ENCODE peak calls at places on chromosome 3, in five cellular contexts. R is HEK293T, H is NT2/D1, V is HepG2, F is GM12878. I is an unnamed sample.

GRCh38 chr3:69385723-69386483 is at the start of gene FRMD4B:
- DNase-seq in R (peak), V (peak), F (no peak), H (no peak), I (peak)

GRCh38 chr3:100159564-100160153 is 45.4 kb upstream of the FILIP1L start:
- DNase-seq in R (no peak), F (no peak), V (no peak), H (no peak), I (no peak)

GRCh38 chr3:142888099-142888483 is 792 bp downstream of the PCOLCE2 start:
- DNase-seq in H (peak), F (no peak), R (peak), V (no peak), I (no peak)

GRCh38 chr3:86388848-86389247 is 602.1 kb downstream of the VGLL3 start:
- DNase-seq in H (peak), R (peak), V (peak), F (no peak), I (no peak)

GRCh38 chr3:157938154-157938774 is 168.0 kb downstream of the SHOX2 start:
- DNase-seq in V (no peak), H (no peak), F (no peak), R (no peak), I (no peak)

GRCh38 chr3:45029661-45030060 is 3.6 kb downstream of the CLEC3B start:
- DNase-seq in H (no peak), R (no peak), V (no peak), F (no peak), I (no peak)

GRCh38 chr3:50592568-50592967 is 19.0 kb downstream of the CISH start:
- DNase-seq in H (no peak), F (no peak), R (no peak), V (no peak), I (no peak)

GRCh38 chr3:29283297-29283681 is 2.4 kb downstream of the RBMS3 start:
- DNase-seq in H (no peak), R (no peak), V (no peak), F (no peak), I (no peak)

GRCh38 chr3:190117995-190118394 is 2.7 kb downstream of the P3H2 start:
- DNase-seq in F (no peak), R (no peak), V (no peak), H (peak), I (no peak)

GRCh38 chr3:104437891-104438290 is 928.8 kb upstream of the ALCAM start:
- DNase-seq in H (peak), V (no peak), R (no peak), F (no peak), I (no peak)

GRCh38 chr3:107981471-107982111 is 109.2 kb downstream of the CD47 start:
- DNase-seq in V (no peak), H (no peak), R (no peak), F (no peak), I (no peak)

GRCh38 chr3:120908030-120908802 is at the start of gene STXBP5L:
- DNase-seq in V (peak), H (peak), R (peak), F (no peak), I (peak)

GRCh38 chr3:63228677-63229076 is 49.4 kb upstream of the SYNPR start:
- DNase-seq in H (peak), R (peak), F (no peak), V (peak), I (no peak)

GRCh38 chr3:32684029-32684799 is 774 bp upstream of the CNOT10 start:
- DNase-seq in H (no peak), V (no peak), F (no peak), R (no peak), I (no peak)

GRCh38 chr3:43522702-43523362 is 99.0 kb downstream of the ANO10 start:
- DNase-seq in F (no peak), R (no peak), H (no peak), V (peak), I (no peak)

GRCh38 chr3:117979466-117979865 is 1055.2 kb downstream of the IGSF11 start:
- DNase-seq in V (no peak), R (no peak), F (no peak), H (no peak), I (no peak)

GRCh38 chr3:113552851-113553250 is 20.5 kb downstream of the SIDT1 start:
- DNase-seq in R (no peak), V (no peak), F (no peak), H (no peak), I (no peak)

GRCh38 chr3:43670635-43671522 is 19.9 kb upstream of the ABHD5 start:
- DNase-seq in F (no peak), V (no peak), H (no peak), R (no peak), I (no peak)

GRCh38 chr3:188974856-188975611 is 196.7 kb upstream of the TPRG1 start:
- DNase-seq in H (no peak), V (no peak), F (no peak), R (no peak), I (no peak)

GRCh38 chr3:63995056-63995576 is 28.2 kb downstream of the PSMD6 start:
- DNase-seq in V (no peak), R (no peak), F (no peak), H (no peak), I (no peak)

GRCh38 chr3:46098319-46098761 is 71.1 kb upstream of the XCR1 start:
- DNase-seq in H (no peak), F (peak), R (no peak), V (no peak), I (no peak)

GRCh38 chr3:108897883-108898282 is 55.8 kb downstream of the GUCA1C start:
- DNase-seq in R (no peak), F (no peak), H (no peak), V (no peak), I (no peak)

GRCh38 chr3:129829640-129830039 is 63.9 kb downstream of the TMCC1 start:
- DNase-seq in R (peak), F (no peak), H (peak), V (peak), I (no peak)

GRCh38 chr3:142459929-142460328 is 12.1 kb upstream of the XRN1 start:
- DNase-seq in H (no peak), F (no peak), R (no peak), V (no peak), I (no peak)

GRCh38 chr3:129688310-129688895 is 81.9 kb upstream of the PLXND1 start:
- DNase-seq in V (peak), H (peak), R (no peak), F (no peak), I (peak)

GRCh38 chr3:69605849-69606248 is 133.4 kb upstream of the MITF start:
- DNase-seq in V (no peak), F (no peak), R (no peak), H (no peak), I (no peak)

GRCh38 chr3:109188726-109189125 is 52.2 kb downstream of the C3orf85 start:
- DNase-seq in V (no peak), H (no peak), R (no peak), F (no peak), I (no peak)

GRCh38 chr3:14767245-14767593 is 51.5 kb upstream of the FGD5 start:
- DNase-seq in H (no peak), R (no peak), V (no peak), F (no peak), I (no peak)

GRCh38 chr3:61381745-61382392 is 130.6 kb upstream of the FHIT start:
- DNase-seq in V (peak), H (peak), F (no peak), R (peak), I (no peak)

GRCh38 chr3:64223809-64224570 is 1.3 kb downstream of the PRICKLE2 start:
- DNase-seq in H (no peak), F (no peak), R (no peak), V (no peak), I (no peak)

GRCh38 chr3:71436337-71436736 is 147.2 kb downstream of the FOXP1 start:
- DNase-seq in H (no peak), V (no peak), R (no peak), F (no peak), I (no peak)

GRCh38 chr3:67723863-67724262 is 69.5 kb upstream of the SUCLG2 start:
- DNase-seq in H (no peak), V (no peak), R (no peak), F (no peak), I (no peak)

GRCh38 chr3:42024578-42025387 is 62.9 kb upstream of the ULK4 start:
- DNase-seq in R (no peak), F (no peak), H (no peak), V (no peak), I (no peak)

GRCh38 chr3:161358488-161358887 is 12.8 kb downstream of the SPTSSB start:
- DNase-seq in H (no peak), R (no peak), V (no peak), F (no peak), I (no peak)

GRCh38 chr3:60579734-60580133 is 671.5 kb downstream of the FHIT start:
- DNase-seq in R (peak), V (no peak), H (no peak), F (no peak), I (no peak)

GRCh38 chr3:7789324-7789723 is 712.3 kb upstream of the LMCD1 start:
- DNase-seq in H (no peak), F (no peak), V (no peak), R (no peak), I (no peak)

GRCh38 chr3:149784064-149784704 is 8.2 kb downstream of the ANKUB1 start:
- DNase-seq in V (no peak), R (no peak), F (no peak), H (no peak), I (no peak)

GRCh38 chr3:56347219-56347871 is 120.9 kb downstream of the ERC2 start:
- DNase-seq in R (peak), H (peak), V (no peak), F (no peak), I (peak)

GRCh38 chr3:42763023-42763422 is 10.0 kb downstream of the CCDC13 start:
- DNase-seq in H (no peak), V (no peak), F (no peak), R (no peak), I (no peak)

DNA sequence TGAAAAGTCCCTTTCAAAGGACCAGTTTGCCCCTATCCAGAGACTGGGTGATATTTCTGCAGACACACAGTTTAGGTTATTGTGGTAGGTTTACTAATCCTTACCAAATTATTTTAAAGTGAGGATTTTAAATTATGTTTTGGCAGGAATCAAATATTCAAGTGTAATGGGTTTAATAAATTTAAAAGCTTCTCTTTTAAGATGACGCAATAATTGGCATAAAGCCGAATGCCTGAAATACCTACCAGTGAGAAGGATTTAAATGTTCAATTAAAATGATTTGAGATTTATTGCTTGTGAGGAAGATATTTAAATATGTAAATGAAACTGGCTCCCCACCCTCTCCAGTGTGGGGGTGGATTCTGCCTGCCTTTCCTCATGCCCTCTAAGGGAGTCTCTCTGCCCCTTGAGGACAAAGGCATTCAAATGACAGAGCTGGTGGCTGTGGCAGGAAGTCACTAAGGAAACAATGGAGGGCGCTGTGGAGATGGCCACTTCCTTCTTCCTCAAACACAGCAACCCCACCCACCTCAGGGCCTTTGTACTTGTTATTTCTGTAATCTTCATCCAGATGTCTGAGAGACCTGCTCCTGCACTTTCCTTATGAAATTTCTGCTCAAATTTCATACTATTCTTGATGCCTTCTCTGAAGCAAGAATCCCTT is 131.7 kb downstream of the TNIK start:
- DNase-seq in H (no peak), V (peak), R (peak), F (no peak), I (no peak)
- TF ChIP-seq SUZ12 in H (no peak), V (no peak), R (no peak), F (no peak), I (no peak)

GRCh38 chr3:172315401-172316091 is 132.7 kb downstream of the GHSR start:
- DNase-seq in V (no peak), F (no peak), H (peak), R (no peak), I (no peak)

GRCh38 chr3:172316758-172317157 is 131.5 kb downstream of the GHSR start:
- DNase-seq in H (no peak), V (no peak), R (no peak), F (no peak), I (no peak)

GRCh38 chr3:172317481-172317880 is 130.8 kb downstream of the GHSR start:
- DNase-seq in H (no peak), F (no peak), R (no peak), V (no peak), I (no peak)

GRCh38 chr3:172319653-172320052 is 128.6 kb downstream of the GHSR start:
- DNase-seq in V (no peak), R (no peak), H (no peak), F (no peak), I (no peak)

DNA sequence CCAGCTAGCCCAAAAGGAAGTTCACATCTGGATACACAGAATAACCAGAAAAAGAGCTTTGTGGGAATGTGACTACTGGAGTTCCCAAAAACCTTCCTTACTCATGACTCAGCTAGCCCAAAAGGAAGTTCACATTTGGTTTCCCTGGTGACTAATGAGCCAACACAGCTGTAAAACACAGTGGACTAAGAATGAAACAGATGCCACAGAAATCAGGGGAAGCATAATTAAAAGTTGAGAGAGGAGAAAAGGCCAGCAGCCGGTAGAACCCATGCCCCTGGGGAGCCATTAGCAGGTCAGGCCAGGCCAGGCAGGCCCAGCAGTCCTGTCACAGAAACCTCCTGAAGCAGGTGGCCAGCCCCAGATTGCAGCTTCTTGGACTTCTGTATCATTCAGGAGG is 130.3 kb downstream of the GHSR start:
- DNase-seq in V (no peak), R (no peak), F (peak), H (peak), I (no peak)
- TF ChIP-seq SUZ12 in V (no peak), R (no peak), F (no peak), H (no peak), I (no peak)

DNA sequence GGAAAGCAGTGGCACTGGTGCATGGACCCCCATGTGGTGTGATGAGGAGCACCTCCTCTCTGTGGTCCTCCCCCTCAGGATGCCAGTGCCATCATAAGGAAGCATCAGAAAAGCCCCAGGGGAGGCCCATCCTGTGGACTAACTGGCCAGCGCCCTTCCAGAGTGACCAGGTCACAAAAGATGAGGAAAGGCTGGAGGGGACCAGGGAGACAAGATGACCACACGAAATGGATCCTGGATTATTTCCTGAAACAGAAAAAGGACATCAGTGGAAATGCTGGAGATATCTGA is 56.4 kb downstream of the TPRA1 start:
- DNase-seq in V (no peak), R (no peak), F (no peak), H (no peak), I (no peak)
- TF ChIP-seq SUZ12 in V (no peak), R (no peak), F (no peak), H (no peak), I (no peak)

DNA sequence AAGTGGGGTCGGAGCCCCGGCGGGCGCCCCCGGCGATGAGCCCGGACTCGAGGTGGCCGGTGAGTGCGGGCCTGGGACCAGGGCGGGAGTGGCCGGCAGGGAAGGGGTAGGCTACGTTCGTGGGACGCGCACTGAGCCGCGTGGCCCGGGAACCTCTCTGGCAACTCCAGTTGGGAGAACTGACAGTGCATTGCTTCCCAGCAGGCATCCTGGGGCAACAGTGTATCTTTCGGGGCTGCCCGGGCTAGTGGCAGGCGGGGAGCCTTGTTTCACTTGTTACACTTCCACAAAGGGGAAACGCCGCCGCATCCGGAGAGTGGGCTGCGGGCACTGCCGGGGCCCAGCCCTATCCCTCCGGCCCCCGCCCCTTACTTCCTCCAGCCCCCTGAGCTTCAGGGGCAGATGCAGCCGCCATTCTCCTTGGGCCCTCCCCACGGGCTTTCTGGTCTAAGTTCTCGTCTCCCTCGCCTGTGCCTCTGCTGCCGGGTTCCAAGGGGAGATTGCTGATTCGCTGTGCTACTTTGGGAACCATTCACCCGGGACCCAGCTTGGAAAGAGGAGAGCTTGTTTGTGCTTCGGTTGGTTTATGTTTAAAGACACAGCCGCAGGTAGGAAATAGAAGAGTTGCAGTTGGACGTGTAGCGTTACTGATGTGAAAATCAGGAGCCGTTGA is 681 bp downstream of the BRPF1 start:
- DNase-seq in V (no peak), F (no peak), H (no peak), R (peak), I (peak)
- TF ChIP-seq SUZ12 in V (no peak), F (no peak), H (no peak), R (no peak), I (no peak)

GRCh38 chr3:193708270-193708669 is 115.3 kb downstream of the OPA1 start:
- DNase-seq in F (no peak), H (no peak), R (no peak), V (no peak), I (no peak)

GRCh38 chr3:193704431-193704830 is 111.4 kb downstream of the OPA1 start:
- DNase-seq in R (no peak), H (no peak), F (no peak), V (no peak), I (no peak)

GRCh38 chr3:193701896-193702644 is 109.1 kb downstream of the OPA1 start:
- DNase-seq in F (peak), R (no peak), V (no peak), H (no peak), I (no peak)

GRCh38 chr3:193702967-193703366 is 110.0 kb downstream of the OPA1 start:
- DNase-seq in R (no peak), V (no peak), F (no peak), H (no peak), I (no peak)
- TF ChIP-seq SUZ12 in R (no peak), V (no peak), F (no peak), H (no peak), I (no peak)

GRCh38 chr3:4398120-4398740 is 68.8 kb downstream of the SUMF1 start:
- DNase-seq in F (no peak), H (no peak), V (no peak), R (no peak), I (no peak)
- TF ChIP-seq SUZ12 in F (no peak), H (no peak), V (no peak), R (no peak), I (no peak)

GRCh38 chr3:40642812-40643211 is 118.1 kb downstream of the ZNF621 start:
- DNase-seq in V (no peak), R (no peak), F (no peak), H (no peak), I (no peak)

GRCh38 chr3:40649346-40649745 is 124.6 kb downstream of the ZNF621 start:
- DNase-seq in V (no peak), F (no peak), H (no peak), R (no peak), I (no peak)

DNA sequence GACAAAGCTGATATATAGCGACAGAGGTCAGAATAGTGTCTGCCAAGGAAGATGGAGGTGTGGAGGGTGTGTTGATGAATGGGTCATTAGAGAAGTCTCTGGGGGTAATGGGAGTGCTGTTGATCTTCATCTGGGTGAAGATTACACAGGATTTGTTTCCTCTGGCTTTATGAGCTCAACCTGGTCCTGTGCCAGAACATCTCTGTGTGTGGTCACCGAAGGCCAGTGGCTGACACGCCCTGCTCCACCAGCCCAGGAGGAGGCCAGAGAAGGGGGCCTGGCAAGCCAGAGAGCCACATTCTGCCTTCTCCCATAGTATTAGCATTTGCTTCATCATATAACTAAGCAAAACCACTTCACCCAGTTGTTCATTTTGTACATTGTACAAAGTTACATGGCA is 121.1 kb downstream of the ZNF621 start:
- DNase-seq in R (no peak), V (no peak), F (no peak), H (no peak), I (no peak)
- TF ChIP-seq SUZ12 in R (no peak), V (no peak), F (no peak), H (no peak), I (no peak)

GRCh38 chr3:21795152-21795837 is 44.3 kb upstream of the ZNF385D start:
- DNase-seq in H (no peak), R (no peak), V (no peak), F (no peak), I (no peak)
- TF ChIP-seq SUZ12 in H (no peak), R (no peak), V (no peak), F (no peak), I (no peak)

GRCh38 chr3:184513276-184514150 is 48.1 kb upstream of the EPHB3 start:
- DNase-seq in V (peak), H (peak), R (peak), F (peak), I (peak)
- TF ChIP-seq SUZ12 in V (no peak), H (no peak), R (no peak), F (no peak), I (peak)

DNA sequence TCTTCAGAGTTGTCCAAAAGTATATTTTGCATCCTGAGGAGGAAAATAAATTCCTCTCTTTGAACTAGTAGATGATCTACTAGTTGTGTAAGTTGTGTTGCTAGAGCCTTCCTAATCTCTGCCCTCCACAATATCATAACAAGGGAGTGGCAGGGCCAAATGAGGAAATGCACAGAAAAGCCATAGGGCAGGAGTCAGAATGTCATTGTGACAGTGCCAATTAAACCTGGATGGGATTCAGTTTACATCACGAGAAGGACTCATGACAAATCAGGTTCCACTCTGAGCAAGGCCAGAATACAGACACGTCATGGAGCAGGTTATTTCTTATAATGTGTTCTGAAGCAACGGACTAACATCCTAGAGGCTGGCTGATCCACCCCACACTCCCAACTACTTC is 483.2 kb downstream of the CNTN6 start:
- DNase-seq in H (no peak), F (no peak), R (no peak), V (no peak), I (no peak)
- TF ChIP-seq SUZ12 in H (no peak), F (no peak), R (no peak), V (no peak), I (no peak)

I was measured in H1.